ENCODE peak calls at places on chromosomes 5 and 9, in eight cellular contexts. H is fibroblast of lung, X is HCT116, S is transverse colon, A is WERI-Rb-1, W is astrocyte of the spinal cord, U is spleen, C is PC-3. K is an unnamed sample.

GRCh38 chr5:20572560-20572959 is 584.6 kb upstream of the CDH18 start:
- DNase-seq in H (peak), X (no peak), S (no peak), A (no peak), W (peak), U (no peak), C (peak), K (peak)

GRCh38 chr9:114216976-114217375 is 61.6 kb downstream of the COL27A1 start:
- DNase-seq in H (no peak), X (no peak), S (no peak), A (no peak), W (no peak), U (no peak), C (no peak), K (no peak)

GRCh38 chr9:135939351-135940265 is 21.6 kb downstream of the UBAC1 start:
- DNase-seq in H (no peak), X (no peak), S (no peak), A (no peak), W (no peak), U (no peak), C (no peak), K (no peak)

GRCh38 chr5:32722957-32723356 is 11.8 kb downstream of the NPR3 start:
- DNase-seq in H (no peak), X (no peak), S (no peak), A (no peak), W (no peak), U (no peak), C (no peak), K (no peak)

GRCh38 chr5:102981957-102982635 is 137.8 kb downstream of the GIN1 start:
- DNase-seq in H (no peak), X (no peak), S (no peak), A (no peak), W (no peak), U (no peak), C (no peak), K (no peak)

GRCh38 chr9:121286973-121287721 is 19.2 kb downstream of the GSN start:
- DNase-seq in H (peak), X (peak), S (peak), A (peak), W (peak), U (no peak), C (peak), K (peak)

GRCh38 chr5:146474040-146474439 is 26.9 kb downstream of the TCERG1 start:
- DNase-seq in H (no peak), X (no peak), S (no peak), A (no peak), W (no peak), U (no peak), C (no peak), K (no peak)

GRCh38 chr5:134436523-134437339 is 25.1 kb upstream of the CDKN2AIPNL start:
- DNase-seq in H (peak), X (no peak), S (peak), A (peak), W (peak), U (peak), C (peak), K (peak)

GRCh38 chr5:1312206-1312605 is 17.3 kb upstream of the TERT start:
- DNase-seq in H (no peak), X (no peak), S (no peak), A (no peak), W (no peak), U (peak), C (no peak), K (no peak)

GRCh38 chr9:134384811-134385479 is 58.7 kb downstream of the RXRA start:
- DNase-seq in H (no peak), X (no peak), S (no peak), A (no peak), W (no peak), U (no peak), C (peak), K (no peak)

GRCh38 chr9:129582865-129583264 is 38.0 kb downstream of the C9orf50 start:
- DNase-seq in H (no peak), X (no peak), S (no peak), A (no peak), W (no peak), U (no peak), C (no peak), K (no peak)

GRCh38 chr5:117098094-117098493 is 523.5 kb upstream of the SEMA6A start:
- DNase-seq in H (no peak), X (no peak), S (no peak), A (no peak), W (no peak), U (no peak), C (no peak), K (no peak)

GRCh38 chr9:136713555-136713949 is 1.2 kb downstream of the DIPK1B start:
- DNase-seq in H (no peak), X (no peak), S (no peak), A (no peak), W (no peak), U (no peak), C (no peak), K (no peak)

GRCh38 chr9:110030632-110031031 is 177.3 kb downstream of the C9orf152 start:
- DNase-seq in H (peak), X (no peak), S (no peak), A (no peak), W (peak), U (no peak), C (no peak), K (no peak)

GRCh38 chr9:120388000-120388855 is 191.7 kb downstream of the CDK5RAP2 start:
- DNase-seq in H (no peak), X (no peak), S (no peak), A (no peak), W (no peak), U (no peak), C (no peak), K (no peak)

GRCh38 chr5:132254321-132254977 is 3.0 kb upstream of the PDLIM4 start:
- DNase-seq in H (no peak), X (no peak), S (peak), A (peak), W (no peak), U (peak), C (no peak), K (no peak)

GRCh38 chr5:179421156-179421895 is 76.1 kb upstream of the ADAMTS2 start:
- DNase-seq in H (no peak), X (no peak), S (no peak), A (no peak), W (no peak), U (no peak), C (peak), K (no peak)

GRCh38 chr5:8458038-8458383 is 589.1 kb downstream of the MTRR start:
- DNase-seq in H (peak), X (no peak), S (no peak), A (peak), W (peak), U (no peak), C (no peak), K (peak)
- H3K4me3 ChIP-seq in H (peak), X (no peak), S (peak), A (peak), W (peak), U (peak), C (no peak), K (peak)

DNA sequence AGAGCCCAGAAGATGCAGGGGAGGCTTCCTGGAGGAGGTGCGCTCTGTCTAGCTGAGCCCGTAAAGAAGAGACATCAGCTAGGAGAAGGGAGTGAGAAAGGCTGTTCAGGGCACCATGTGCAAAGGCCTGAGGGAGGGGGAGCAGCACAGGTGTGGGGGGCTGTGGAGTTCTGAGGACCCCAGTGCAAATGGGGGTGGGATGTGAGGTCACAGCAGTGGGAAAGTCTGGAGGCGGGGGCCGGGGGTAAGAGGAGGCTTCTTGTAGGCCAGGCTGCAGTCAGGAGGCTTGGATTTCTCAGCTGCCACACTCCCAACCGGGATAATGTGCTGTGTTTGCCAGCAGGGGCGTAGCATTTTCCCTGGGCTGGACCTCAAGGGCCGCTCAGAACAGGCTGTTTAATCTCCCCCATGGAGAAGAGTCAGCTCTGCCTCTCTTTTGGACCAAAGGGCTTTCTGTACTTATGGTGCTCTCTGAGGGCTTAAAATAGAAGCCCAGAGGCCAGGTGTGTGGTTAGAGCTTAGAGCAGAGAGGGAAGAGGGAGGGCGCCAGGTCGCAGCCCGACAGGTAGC is 5.7 kb downstream of the NEURL1B start:
- DNase-seq in H (no peak), X (no peak), S (peak), A (peak), W (no peak), U (peak), C (no peak), K (no peak)
- TF ChIP-seq CTCF in H (peak), X (no peak), S (peak), A (peak), W (peak), U (no peak), C (no peak), K (peak)

GRCh38 chr9:89207026-89207425 is 28.4 kb upstream of the SHC3 start:
- DNase-seq in H (no peak), X (no peak), S (no peak), A (no peak), W (no peak), U (no peak), C (no peak), K (no peak)

GRCh38 chr9:89204811-89205210 is 26.2 kb upstream of the SHC3 start:
- DNase-seq in H (no peak), X (no peak), S (no peak), A (no peak), W (no peak), U (no peak), C (no peak), K (no peak)
- H3K4me3 ChIP-seq in H (no peak), X (no peak), S (no peak), A (no peak), W (no peak), U (no peak), C (no peak), K (no peak)

GRCh38 chr9:36679710-36680109 is 107.0 kb downstream of the MELK start:
- DNase-seq in H (no peak), X (no peak), S (no peak), A (no peak), W (no peak), U (no peak), C (no peak), K (no peak)

GRCh38 chr9:36671561-36671960 is 98.9 kb downstream of the MELK start:
- DNase-seq in H (no peak), X (no peak), S (no peak), A (no peak), W (no peak), U (no peak), C (no peak), K (no peak)

GRCh38 chr9:36677611-36678010 is 104.9 kb downstream of the MELK start:
- DNase-seq in H (no peak), X (no peak), S (no peak), A (no peak), W (no peak), U (no peak), C (no peak), K (no peak)

DNA sequence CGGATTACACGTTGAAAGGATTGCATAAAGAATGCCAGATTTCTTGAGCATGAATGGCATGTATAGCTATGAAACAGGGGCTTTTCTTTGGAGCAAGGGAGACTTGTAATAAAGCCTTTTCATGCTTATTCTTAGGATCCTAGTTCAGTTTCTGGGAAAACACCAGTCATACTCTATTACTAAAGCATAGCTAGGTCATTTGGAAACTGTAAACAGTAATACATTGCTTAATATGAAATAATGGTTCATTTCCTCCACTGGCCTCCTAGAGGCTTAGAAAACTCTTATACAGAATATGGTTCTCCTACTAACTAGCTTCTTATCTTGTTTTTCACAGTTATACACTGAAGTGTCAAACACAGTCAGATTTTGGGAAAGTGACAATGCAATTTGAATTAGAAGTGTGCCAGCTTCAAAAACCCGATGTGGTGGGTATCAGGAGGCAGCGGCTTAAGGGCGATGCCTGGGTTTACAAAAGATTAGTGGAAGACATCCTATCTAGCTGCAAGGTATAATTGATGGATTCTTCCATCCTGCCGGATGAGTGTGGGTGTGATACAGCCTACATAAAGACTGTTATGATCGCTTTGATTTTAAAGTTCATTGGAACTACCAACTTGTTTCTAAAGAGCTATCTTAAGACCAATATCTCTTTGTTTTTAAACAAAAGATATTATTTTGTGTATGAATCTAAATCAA is 104.3 kb downstream of the MELK start:
- DNase-seq in H (no peak), X (no peak), S (no peak), A (no peak), W (no peak), U (no peak), C (no peak), K (peak)
- TF ChIP-seq CTCF in H (no peak), X (no peak), S (no peak), A (no peak), W (no peak), U (no peak), C (no peak), K (no peak)

K was measured in retinal pigment epithelial cell.